ENCODE peak calls at places on chromosomes 16 and 17, in eight cellular contexts. T is endothelial cell of umbilical vein, U is HCT116, I is SK-N-SH, B is GM12878, O is HepG2, Z is K562, L is H1. K is an unnamed sample.

GRCh38 chr16:2977440-2977839 is 2.8 kb downstream of the PKMYT1 start:
- DNase-seq in B (no peak), I (no peak), U (no peak), O (no peak), Z (no peak), L (no peak), T (no peak), K (no peak)

GRCh38 chr17:68457168-68457538 is at the start of gene WIPI1:
- DNase-seq in B (no peak), L (peak; percentile 81), O (peak; percentile 39), I (no peak), U (no peak), Z (no peak), T (peak; percentile 61), K (no peak)

GRCh38 chr17:72423718-72424117 is 302.9 kb downstream of the SOX9 start:
- DNase-seq in I (no peak), O (no peak), Z (no peak), U (no peak), T (no peak), B (no peak), L (no peak), K (no peak)

GRCh38 chr16:68031951-68032350 is 8.9 kb downstream of the DUS2 start:
- DNase-seq in L (no peak), B (no peak), Z (no peak), T (no peak), O (no peak), I (no peak), U (peak; percentile 36), K (no peak)

GRCh38 chr17:2723997-2724782 is 12.6 kb upstream of the CLUH start:
- DNase-seq in L (peak; percentile 86), O (no peak), Z (no peak), U (no peak), B (no peak), I (peak; percentile 34), T (no peak), K (no peak)

GRCh38 chr17:44840936-44841335 is 6.7 kb upstream of the HIGD1B start:
- DNase-seq in I (no peak), L (no peak), O (no peak), T (no peak), Z (no peak), B (no peak), U (no peak), K (no peak)

GRCh38 chr17:6455321-6455705 is 11.1 kb downstream of the PIMREG start:
- DNase-seq in Z (no peak), I (peak; percentile 74), U (no peak), T (no peak), B (no peak), O (no peak), L (peak; percentile 73), K (no peak)

GRCh38 chr17:7745748-7746470 is 28.4 kb downstream of the DNAH2 start:
- DNase-seq in L (no peak), O (peak; percentile 61), T (peak; percentile 98), U (peak; percentile 73), B (no peak), I (no peak), Z (peak; percentile 11), K (no peak)

DNA sequence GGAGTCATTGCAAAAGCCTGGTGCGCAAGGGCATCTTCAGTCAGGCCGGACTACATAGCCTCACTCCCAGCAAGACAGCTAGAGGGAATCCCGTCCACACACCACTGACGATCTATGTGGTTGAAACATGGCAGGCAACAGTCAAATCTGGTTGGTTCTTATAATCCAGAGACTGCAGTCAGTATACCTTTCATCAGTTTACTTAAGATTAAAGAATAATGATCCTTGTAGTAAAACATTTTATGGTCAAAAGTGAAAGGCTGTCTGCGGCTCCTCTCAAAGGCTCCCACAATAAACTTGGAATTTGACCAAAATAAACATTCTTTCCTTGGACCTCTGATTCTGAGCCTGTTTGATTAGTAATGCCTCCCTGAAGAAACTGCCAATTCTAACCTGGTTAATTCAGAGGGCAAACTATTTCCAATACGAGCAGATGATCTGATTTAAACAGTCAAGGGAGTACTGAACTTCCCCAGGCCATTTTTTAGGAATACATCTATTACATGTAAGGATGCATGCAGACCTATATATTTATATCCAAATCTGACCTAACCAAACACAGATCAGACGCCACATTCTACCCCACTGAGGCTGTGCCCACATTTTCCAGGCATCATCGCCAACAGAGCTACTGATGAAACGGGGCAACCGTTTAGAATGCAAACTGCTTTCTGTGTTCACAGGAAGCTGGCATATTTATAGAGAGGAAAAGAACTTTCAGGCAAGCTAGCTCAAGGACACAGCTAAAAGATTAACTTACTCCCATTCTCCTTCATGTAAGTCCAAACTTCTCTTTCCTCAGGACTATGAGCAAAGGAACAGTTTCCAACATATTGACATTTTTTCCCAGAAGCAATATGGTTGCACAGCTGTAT is 15.3 kb upstream of the TXNDC11 start:
- DNase-seq in I (no peak), Z (no peak), O (peak; percentile 32), B (no peak), L (peak; percentile 19), U (no peak), T (peak; percentile 64), K (no peak)
- TF ChIP-seq POLR2AphosphoS5 in I (no peak), Z (no peak), O (no peak), B (no peak), L (no peak), U (no peak), T (no peak), K (no peak)

GRCh38 chr17:79112471-79112870 is 37.8 kb downstream of the ENGASE start:
- DNase-seq in Z (no peak), O (no peak), L (no peak), T (no peak), U (no peak), I (no peak), B (no peak), K (no peak)

GRCh38 chr17:79111097-79111496 is 36.5 kb downstream of the ENGASE start:
- DNase-seq in B (no peak), L (no peak), Z (no peak), T (no peak), U (no peak), O (no peak), I (no peak), K (no peak)

GRCh38 chr17:79115487-79115886 is 40.9 kb downstream of the ENGASE start:
- DNase-seq in O (no peak), L (no peak), I (no peak), B (no peak), U (no peak), T (no peak), Z (no peak), K (no peak)

GRCh38 chr17:79114455-79115301 is 40.1 kb downstream of the ENGASE start:
- DNase-seq in O (no peak), T (no peak), B (no peak), Z (no peak), U (no peak), I (peak; percentile 97), L (no peak), K (no peak)

GRCh38 chr17:79113699-79114098 is 39.1 kb downstream of the ENGASE start:
- DNase-seq in Z (no peak), L (no peak), U (no peak), T (no peak), O (no peak), B (no peak), I (no peak), K (no peak)
- H3K9ac ChIP-seq in Z (no peak overlapping the region), L (no peak overlapping the region), U (no peak overlapping the region), T (no peak overlapping the region), O (no peak overlapping the region), B (no peak overlapping the region), I (no peak overlapping the region), K (no peak overlapping the region)

GRCh38 chr16:20851601-20852000 is 45.3 kb downstream of the REXO5 start:
- DNase-seq in T (peak; percentile 64), Z (no peak), O (peak; percentile 72), U (peak; percentile 28), L (no peak), I (no peak), B (no peak), K (no peak)

GRCh38 chr16:20850981-20851380 is 44.7 kb downstream of the REXO5 start:
- DNase-seq in Z (no peak), O (no peak), B (no peak), L (no peak), U (no peak), I (no peak), T (peak; percentile 56), K (no peak)

GRCh38 chr16:20853076-20853597 is 46.8 kb downstream of the REXO5 start:
- DNase-seq in O (no peak), L (no peak), U (no peak), T (no peak), I (no peak), Z (no peak), B (no peak), K (no peak)

GRCh38 chr16:20854963-20855362 is 45.2 kb downstream of the DCUN1D3 start:
- DNase-seq in I (no peak), L (no peak), U (no peak), Z (no peak), O (peak; percentile 26), T (no peak), B (no peak), K (no peak)

DNA sequence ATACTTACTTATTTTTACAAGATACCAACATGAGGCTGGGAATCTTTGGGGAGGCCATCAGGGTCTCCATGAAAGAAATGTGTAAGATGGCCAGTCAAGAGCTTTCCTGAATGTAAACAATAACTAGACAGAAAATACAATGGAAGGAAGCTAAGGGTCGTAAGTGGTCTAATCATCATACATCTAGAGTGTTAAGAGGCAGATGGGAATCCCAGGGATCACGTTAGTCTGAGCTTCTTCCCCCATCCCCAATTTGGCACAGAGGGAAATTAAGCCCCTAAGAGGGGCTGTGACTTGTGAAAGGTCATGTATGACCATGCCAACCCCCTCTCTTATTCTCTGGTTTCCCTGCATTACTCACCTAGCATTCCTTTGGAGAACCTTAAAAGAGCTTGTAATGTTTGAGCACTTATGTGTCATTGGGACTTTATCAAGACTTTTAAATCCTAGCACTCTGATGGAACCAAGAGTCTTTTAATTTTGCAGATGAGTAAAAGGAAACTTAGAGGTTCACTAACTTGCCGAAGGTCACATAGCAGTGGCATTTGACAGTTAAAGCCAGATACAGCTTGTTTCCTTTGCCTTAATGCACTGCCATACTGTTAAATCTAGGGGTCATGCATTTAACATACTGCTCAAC is 46.1 kb downstream of the DCUN1D3 start:
- DNase-seq in I (no peak), Z (no peak), B (no peak), T (peak; percentile 63), O (no peak), L (no peak), U (no peak), K (no peak)
- H3K27ac ChIP-seq in I (no peak overlapping the region), Z (no peak overlapping the region), B (no peak overlapping the region), T (peak overlapping the region; percentile 66), O (no peak overlapping the region), L (no peak overlapping the region), U (no peak overlapping the region), K (no peak overlapping the region)

GRCh38 chr16:18800674-18801196 is 614 bp downstream of the ARL6IP1 start:
- DNase-seq in T (peak; percentile 42), U (no peak), I (no peak), L (no peak), Z (peak; percentile 49), O (no peak), B (no peak), K (no peak)

GRCh38 chr16:18803569-18804462 is 2.5 kb upstream of the ARL6IP1 start:
- DNase-seq in B (no peak), U (no peak), L (no peak), Z (no peak), O (no peak), T (peak; percentile 86), I (no peak), K (no peak)

GRCh38 chr16:18804540-18804939 is 3.2 kb upstream of the ARL6IP1 start:
- DNase-seq in O (no peak), U (no peak), I (no peak), L (no peak), B (no peak), Z (no peak), T (no peak), K (no peak)

GRCh38 chr16:18801197-18801972 is at the start of gene ARL6IP1:
- DNase-seq in T (peak; percentile 100), I (peak; percentile 97), Z (peak; percentile 98), L (peak; percentile 95), U (peak; percentile 98), O (peak; percentile 100), B (peak; percentile 95), K (peak; percentile 95)

GRCh38 chr16:18802755-18803218 is 1.4 kb upstream of the ARL6IP1 start:
- DNase-seq in B (no peak), O (no peak), Z (no peak), T (no peak), L (no peak), U (no peak), I (no peak), K (no peak)
- TF ChIP-seq POLR2AphosphoS5 in B (no peak), O (no peak), Z (no peak), T (no peak), L (no peak), U (no peak), I (no peak), K (no peak)